ENCODE peak calls at places on chromosomes 3 and 15, in six cellular contexts. One of them, this sample, is unnamed.

GRCh38 chr3:193680220-193680619 is 87.2 kb downstream of the OPA1 start:
- DNase-seq in smooth muscle cell of the brain vasculature: no peak
- DNase-seq in activated naive CD4-positive, alpha-beta T cell treated with anti-CD3 and anti-CD28 coated beads, Interleukin-2, amount 10 ng/mL, durations not matched to agents 7 days and 5 days: no peak
- DNase-seq in LoVo: no peak
- DNase-seq in NCI-H1105 treated with DMSO at 0.1 percent for 48 hours: no peak
- DNase-seq in psoas muscle: no peak
- DNase-seq in this sample: no peak

GRCh38 chr3:60027335-60027734 is 977.5 kb upstream of the CFAP20DC start:
- DNase-seq in NCI-H1105 treated with DMSO at 0.1 percent for 48 hours: no peak
- DNase-seq in activated naive CD4-positive, alpha-beta T cell treated with anti-CD3 and anti-CD28 coated beads, Interleukin-2, amount 10 ng/mL, durations not matched to agents 7 days and 5 days: no peak
- DNase-seq in smooth muscle cell of the brain vasculature: no peak
- DNase-seq in psoas muscle: no peak
- DNase-seq in LoVo: no peak
- DNase-seq in this sample: no peak

GRCh38 chr15:35751421-35752133 is 205.6 kb upstream of the DPH6 start:
- DNase-seq in smooth muscle cell of the brain vasculature: peak
- DNase-seq in NCI-H1105 treated with DMSO at 0.1 percent for 48 hours: peak
- DNase-seq in LoVo: peak
- DNase-seq in psoas muscle: peak
- DNase-seq in activated naive CD4-positive, alpha-beta T cell treated with anti-CD3 and anti-CD28 coated beads, Interleukin-2, amount 10 ng/mL, durations not matched to agents 7 days and 5 days: peak
- DNase-seq in this sample: no peak

GRCh38 chr15:70748281-70748747 is 15.0 kb downstream of the UACA start:
- DNase-seq in activated naive CD4-positive, alpha-beta T cell treated with anti-CD3 and anti-CD28 coated beads, Interleukin-2, amount 10 ng/mL, durations not matched to agents 7 days and 5 days: no peak
- DNase-seq in NCI-H1105 treated with DMSO at 0.1 percent for 48 hours: no peak
- DNase-seq in psoas muscle: peak
- DNase-seq in LoVo: no peak
- DNase-seq in smooth muscle cell of the brain vasculature: no peak
- DNase-seq in this sample: no peak

GRCh38 chr15:48774484-48774883 is 36.4 kb downstream of the CEP152 start:
- DNase-seq in smooth muscle cell of the brain vasculature: no peak
- DNase-seq in activated naive CD4-positive, alpha-beta T cell treated with anti-CD3 and anti-CD28 coated beads, Interleukin-2, amount 10 ng/mL, durations not matched to agents 7 days and 5 days: no peak
- DNase-seq in psoas muscle: no peak
- DNase-seq in NCI-H1105 treated with DMSO at 0.1 percent for 48 hours: no peak
- DNase-seq in LoVo: no peak
- DNase-seq in this sample: no peak

GRCh38 chr3:120552184-120553020 is 43.7 kb upstream of the NDUFB4 start:
- DNase-seq in activated naive CD4-positive, alpha-beta T cell treated with anti-CD3 and anti-CD28 coated beads, Interleukin-2, amount 10 ng/mL, durations not matched to agents 7 days and 5 days: no peak
- DNase-seq in LoVo: no peak
- DNase-seq in smooth muscle cell of the brain vasculature: no peak
- DNase-seq in psoas muscle: no peak
- DNase-seq in NCI-H1105 treated with DMSO at 0.1 percent for 48 hours: no peak
- DNase-seq in this sample: no peak

GRCh38 chr15:29699791-29700190 is 122.5 kb downstream of the TJP1 start:
- DNase-seq in LoVo: no peak
- DNase-seq in psoas muscle: no peak
- DNase-seq in activated naive CD4-positive, alpha-beta T cell treated with anti-CD3 and anti-CD28 coated beads, Interleukin-2, amount 10 ng/mL, durations not matched to agents 7 days and 5 days: no peak
- DNase-seq in NCI-H1105 treated with DMSO at 0.1 percent for 48 hours: no peak
- DNase-seq in smooth muscle cell of the brain vasculature: no peak
- DNase-seq in this sample: no peak

GRCh38 chr3:73432021-73432722 is 192.6 kb downstream of the PDZRN3 start:
- DNase-seq in NCI-H1105 treated with DMSO at 0.1 percent for 48 hours: peak
- DNase-seq in psoas muscle: no peak
- DNase-seq in activated naive CD4-positive, alpha-beta T cell treated with anti-CD3 and anti-CD28 coated beads, Interleukin-2, amount 10 ng/mL, durations not matched to agents 7 days and 5 days: no peak
- DNase-seq in smooth muscle cell of the brain vasculature: no peak
- DNase-seq in LoVo: peak
- DNase-seq in this sample: no peak

GRCh38 chr15:63344737-63345390 is 36.8 kb downstream of the CA12 start:
- DNase-seq in activated naive CD4-positive, alpha-beta T cell treated with anti-CD3 and anti-CD28 coated beads, Interleukin-2, amount 10 ng/mL, durations not matched to agents 7 days and 5 days: no peak
- DNase-seq in NCI-H1105 treated with DMSO at 0.1 percent for 48 hours: no peak
- DNase-seq in psoas muscle: no peak
- DNase-seq in LoVo: no peak
- DNase-seq in smooth muscle cell of the brain vasculature: no peak
- DNase-seq in this sample: no peak

GRCh38 chr3:183862610-183863009 is 22.1 kb downstream of the PARL start:
- DNase-seq in activated naive CD4-positive, alpha-beta T cell treated with anti-CD3 and anti-CD28 coated beads, Interleukin-2, amount 10 ng/mL, durations not matched to agents 7 days and 5 days: no peak
- DNase-seq in psoas muscle: no peak
- DNase-seq in smooth muscle cell of the brain vasculature: no peak
- DNase-seq in LoVo: no peak
- DNase-seq in NCI-H1105 treated with DMSO at 0.1 percent for 48 hours: no peak
- DNase-seq in this sample: no peak

GRCh38 chr3:112074006-112074405 is 12.2 kb upstream of the C3orf52 start:
- DNase-seq in psoas muscle: no peak
- DNase-seq in smooth muscle cell of the brain vasculature: no peak
- DNase-seq in LoVo: peak
- DNase-seq in activated naive CD4-positive, alpha-beta T cell treated with anti-CD3 and anti-CD28 coated beads, Interleukin-2, amount 10 ng/mL, durations not matched to agents 7 days and 5 days: no peak
- DNase-seq in NCI-H1105 treated with DMSO at 0.1 percent for 48 hours: no peak
- DNase-seq in this sample: no peak

GRCh38 chr3:94234177-94234788 is 171.4 kb downstream of the NSUN3 start:
- DNase-seq in NCI-H1105 treated with DMSO at 0.1 percent for 48 hours: peak
- DNase-seq in activated naive CD4-positive, alpha-beta T cell treated with anti-CD3 and anti-CD28 coated beads, Interleukin-2, amount 10 ng/mL, durations not matched to agents 7 days and 5 days: no peak
- DNase-seq in LoVo: peak
- DNase-seq in smooth muscle cell of the brain vasculature: no peak
- DNase-seq in psoas muscle: no peak
- DNase-seq in this sample: no peak

GRCh38 chr3:49357466-49358216 is 512 bp downstream of the GPX1 start:
- DNase-seq in LoVo: peak
- DNase-seq in smooth muscle cell of the brain vasculature: peak
- DNase-seq in psoas muscle: peak
- DNase-seq in NCI-H1105 treated with DMSO at 0.1 percent for 48 hours: no peak
- DNase-seq in activated naive CD4-positive, alpha-beta T cell treated with anti-CD3 and anti-CD28 coated beads, Interleukin-2, amount 10 ng/mL, durations not matched to agents 7 days and 5 days: peak
- DNase-seq in this sample: no peak

GRCh38 chr3:34995771-34996430 is 643.4 kb upstream of the ARPP21 start:
- DNase-seq in activated naive CD4-positive, alpha-beta T cell treated with anti-CD3 and anti-CD28 coated beads, Interleukin-2, amount 10 ng/mL, durations not matched to agents 7 days and 5 days: no peak
- DNase-seq in LoVo: no peak
- DNase-seq in smooth muscle cell of the brain vasculature: no peak
- DNase-seq in NCI-H1105 treated with DMSO at 0.1 percent for 48 hours: no peak
- DNase-seq in psoas muscle: no peak
- DNase-seq in this sample: no peak

GRCh38 chr3:53258600-53259426 is 3.0 kb upstream of the TKT start:
- DNase-seq in LoVo: no peak
- DNase-seq in NCI-H1105 treated with DMSO at 0.1 percent for 48 hours: no peak
- DNase-seq in activated naive CD4-positive, alpha-beta T cell treated with anti-CD3 and anti-CD28 coated beads, Interleukin-2, amount 10 ng/mL, durations not matched to agents 7 days and 5 days: no peak
- DNase-seq in psoas muscle: no peak
- DNase-seq in smooth muscle cell of the brain vasculature: no peak
- DNase-seq in this sample: no peak

GRCh38 chr3:121431717-121432517 is 113.9 kb downstream of the POLQ start:
- DNase-seq in smooth muscle cell of the brain vasculature: peak
- DNase-seq in psoas muscle: no peak
- DNase-seq in LoVo: peak
- DNase-seq in NCI-H1105 treated with DMSO at 0.1 percent for 48 hours: peak
- DNase-seq in activated naive CD4-positive, alpha-beta T cell treated with anti-CD3 and anti-CD28 coated beads, Interleukin-2, amount 10 ng/mL, durations not matched to agents 7 days and 5 days: peak
- DNase-seq in this sample: peak

GRCh38 chr3:77159182-77159581 is 119.3 kb downstream of the ROBO2 start:
- DNase-seq in LoVo: no peak
- DNase-seq in smooth muscle cell of the brain vasculature: no peak
- DNase-seq in activated naive CD4-positive, alpha-beta T cell treated with anti-CD3 and anti-CD28 coated beads, Interleukin-2, amount 10 ng/mL, durations not matched to agents 7 days and 5 days: no peak
- DNase-seq in NCI-H1105 treated with DMSO at 0.1 percent for 48 hours: no peak
- DNase-seq in psoas muscle: no peak
- DNase-seq in this sample: no peak

GRCh38 chr3:54531741-54532140 is 396.1 kb downstream of the LRTM1 start:
- DNase-seq in smooth muscle cell of the brain vasculature: no peak
- DNase-seq in psoas muscle: no peak
- DNase-seq in NCI-H1105 treated with DMSO at 0.1 percent for 48 hours: no peak
- DNase-seq in activated naive CD4-positive, alpha-beta T cell treated with anti-CD3 and anti-CD28 coated beads, Interleukin-2, amount 10 ng/mL, durations not matched to agents 7 days and 5 days: no peak
- DNase-seq in LoVo: no peak
- DNase-seq in this sample: no peak

GRCh38 chr15:25793354-25794050 is 69.6 kb downstream of the ATP10A start:
- DNase-seq in psoas muscle: no peak
- DNase-seq in activated naive CD4-positive, alpha-beta T cell treated with anti-CD3 and anti-CD28 coated beads, Interleukin-2, amount 10 ng/mL, durations not matched to agents 7 days and 5 days: no peak
- DNase-seq in smooth muscle cell of the brain vasculature: no peak
- DNase-seq in LoVo: no peak
- DNase-seq in NCI-H1105 treated with DMSO at 0.1 percent for 48 hours: no peak
- DNase-seq in this sample: no peak

GRCh38 chr3:102069211-102069662 is 219.9 kb downstream of the NFKBIZ start:
- DNase-seq in smooth muscle cell of the brain vasculature: no peak
- DNase-seq in activated naive CD4-positive, alpha-beta T cell treated with anti-CD3 and anti-CD28 coated beads, Interleukin-2, amount 10 ng/mL, durations not matched to agents 7 days and 5 days: no peak
- DNase-seq in NCI-H1105 treated with DMSO at 0.1 percent for 48 hours: no peak
- DNase-seq in LoVo: no peak
- DNase-seq in psoas muscle: peak
- DNase-seq in this sample: no peak

GRCh38 chr3:29754346-29754745 is 473.5 kb downstream of the RBMS3 start:
- DNase-seq in LoVo: no peak
- DNase-seq in NCI-H1105 treated with DMSO at 0.1 percent for 48 hours: no peak
- DNase-seq in smooth muscle cell of the brain vasculature: no peak
- DNase-seq in activated naive CD4-positive, alpha-beta T cell treated with anti-CD3 and anti-CD28 coated beads, Interleukin-2, amount 10 ng/mL, durations not matched to agents 7 days and 5 days: no peak
- DNase-seq in psoas muscle: no peak
- DNase-seq in this sample: no peak

GRCh38 chr3:128933922-128934253 is 54.5 kb downstream of the ACAD9 start:
- DNase-seq in psoas muscle: no peak
- DNase-seq in activated naive CD4-positive, alpha-beta T cell treated with anti-CD3 and anti-CD28 coated beads, Interleukin-2, amount 10 ng/mL, durations not matched to agents 7 days and 5 days: no peak
- DNase-seq in LoVo: no peak
- DNase-seq in smooth muscle cell of the brain vasculature: no peak
- DNase-seq in NCI-H1105 treated with DMSO at 0.1 percent for 48 hours: no peak
- DNase-seq in this sample: no peak

GRCh38 chr15:48374472-48374871 is 43.2 kb downstream of the DUT start:
- DNase-seq in LoVo: no peak
- DNase-seq in psoas muscle: no peak
- DNase-seq in NCI-H1105 treated with DMSO at 0.1 percent for 48 hours: no peak
- DNase-seq in activated naive CD4-positive, alpha-beta T cell treated with anti-CD3 and anti-CD28 coated beads, Interleukin-2, amount 10 ng/mL, durations not matched to agents 7 days and 5 days: no peak
- DNase-seq in smooth muscle cell of the brain vasculature: no peak
- DNase-seq in this sample: no peak

GRCh38 chr3:78025916-78026315 is 986.0 kb downstream of the ROBO2 start:
- DNase-seq in smooth muscle cell of the brain vasculature: no peak
- DNase-seq in psoas muscle: no peak
- DNase-seq in NCI-H1105 treated with DMSO at 0.1 percent for 48 hours: no peak
- DNase-seq in LoVo: no peak
- DNase-seq in activated naive CD4-positive, alpha-beta T cell treated with anti-CD3 and anti-CD28 coated beads, Interleukin-2, amount 10 ng/mL, durations not matched to agents 7 days and 5 days: no peak
- DNase-seq in this sample: no peak

GRCh38 chr15:58684751-58685150 is 64.8 kb downstream of the ADAM10 start:
- DNase-seq in LoVo: no peak
- DNase-seq in smooth muscle cell of the brain vasculature: no peak
- DNase-seq in psoas muscle: no peak
- DNase-seq in NCI-H1105 treated with DMSO at 0.1 percent for 48 hours: no peak
- DNase-seq in activated naive CD4-positive, alpha-beta T cell treated with anti-CD3 and anti-CD28 coated beads, Interleukin-2, amount 10 ng/mL, durations not matched to agents 7 days and 5 days: no peak
- DNase-seq in this sample: no peak

GRCh38 chr3:106823706-106824105 is 553.5 kb upstream of the CCDC54 start:
- DNase-seq in smooth muscle cell of the brain vasculature: no peak
- DNase-seq in activated naive CD4-positive, alpha-beta T cell treated with anti-CD3 and anti-CD28 coated beads, Interleukin-2, amount 10 ng/mL, durations not matched to agents 7 days and 5 days: no peak
- DNase-seq in NCI-H1105 treated with DMSO at 0.1 percent for 48 hours: no peak
- DNase-seq in LoVo: no peak
- DNase-seq in psoas muscle: no peak
- DNase-seq in this sample: no peak

GRCh38 chr3:149471991-149472390 is 2.5 kb upstream of the TM4SF4 start:
- DNase-seq in NCI-H1105 treated with DMSO at 0.1 percent for 48 hours: no peak
- DNase-seq in activated naive CD4-positive, alpha-beta T cell treated with anti-CD3 and anti-CD28 coated beads, Interleukin-2, amount 10 ng/mL, durations not matched to agents 7 days and 5 days: no peak
- DNase-seq in psoas muscle: no peak
- DNase-seq in smooth muscle cell of the brain vasculature: no peak
- DNase-seq in LoVo: no peak
- DNase-seq in this sample: no peak

This sample was measured in glomerular endothelial cell.